ENCODE peak calls at places on chromosomes 4 and X, in five cellular contexts. U, J, Y, M and E are unnamed samples.

GRCh38 chr4:177263818-177264217 is 45.9 kb upstream of the NEIL3 start:
- DNase-seq in U (no peak), J (no peak), Y (no peak), M (no peak), E (no peak)

GRCh38 chrX:276588-277171 is 4.5 kb upstream of the PLCXD1 start:
- DNase-seq in U (no peak), J (peak; percentile 6), Y (no peak), M (peak; percentile 84), E (no peak)

GRCh38 chr4:88158360-88159136 is at the start of gene ABCG2:
- DNase-seq in U (no peak), J (peak; percentile 3), Y (peak; percentile 21), M (no peak), E (peak; percentile 4)

GRCh38 chr4:140069068-140069467 is 84.9 kb downstream of the MAML3 start:
- DNase-seq in U (no peak), J (no peak), Y (no peak), M (no peak), E (no peak)

GRCh38 chr4:165328101-165328425 is 594 bp downstream of the MSMO1 start:
- DNase-seq in U (no peak), J (no peak), Y (no peak), M (no peak), E (no peak)

GRCh38 chr4:69484011-69484410 is 11.7 kb downstream of the UGT2B4 start:
- DNase-seq in U (no peak), J (no peak), Y (no peak), M (no peak), E (no peak)

GRCh38 chr4:55312491-55313101 is 33.4 kb upstream of the SRD5A3 start:
- DNase-seq in U (peak; percentile 64), J (peak; percentile 27), Y (peak; percentile 8), M (no peak), E (no peak)

GRCh38 chr4:168654206-168655174 is 157.6 kb downstream of the PALLD start:
- DNase-seq in U (no peak), J (no peak), Y (no peak), M (no peak), E (no peak)

GRCh38 chrX:150880808-150881165 is 17.7 kb downstream of the CD99L2 start:
- DNase-seq in U (no peak), J (no peak), Y (no peak), M (no peak), E (no peak)

GRCh38 chrX:46485897-46486296 is 59.3 kb downstream of the ZNF674 start:
- DNase-seq in U (no peak), J (no peak), Y (no peak), M (no peak), E (no peak)

GRCh38 chrX:24137192-24137591 is 12.3 kb upstream of the ZFX start:
- DNase-seq in U (no peak), J (no peak), Y (no peak), M (no peak), E (no peak)

GRCh38 chrX:13891367-13892146 is 74.7 kb upstream of the GPM6B start:
- DNase-seq in U (no peak), J (no peak), Y (no peak), M (no peak), E (no peak)

GRCh38 chr4:149896428-149896827 is 80.8 kb upstream of the IQCM start:
- DNase-seq in U (no peak), J (peak; percentile 29), Y (no peak), M (no peak), E (no peak)

GRCh38 chr4:39998659-39999345 is 21.1 kb upstream of the PDS5A start:
- DNase-seq in U (no peak), J (no peak), Y (no peak), M (no peak), E (no peak)

GRCh38 chrX:115898382-115899001 is 272.1 kb upstream of the AGTR2 start:
- DNase-seq in U (peak; percentile 68), J (peak; percentile 8), Y (peak; percentile 64), M (peak; percentile 53), E (no peak)

GRCh38 chrX:142891046-142891445 is 134.7 kb upstream of the SPANXN4 start:
- DNase-seq in U (no peak), J (no peak), Y (no peak), M (no peak), E (no peak)

GRCh38 chr4:156976147-156976546 is 4.5 kb upstream of the PDGFC start:
- DNase-seq in U (no peak), J (peak; percentile 80), Y (no peak), M (no peak), E (no peak)

GRCh38 chr4:85406185-85406584 is 68.8 kb upstream of the ARHGAP24 start:
- DNase-seq in U (no peak), J (no peak), Y (no peak), M (no peak), E (no peak)

GRCh38 chrX:72029473-72030411 is 102.0 kb downstream of the RTL5 start:
- DNase-seq in U (no peak), J (peak; percentile 5), Y (no peak), M (no peak), E (no peak)

GRCh38 chrX:51215266-51215665 is 117.4 kb upstream of the NUDT10 start:
- DNase-seq in U (peak; percentile 4), J (peak; percentile 0), Y (no peak), M (no peak), E (no peak)

GRCh38 chr4:149885896-149886295 is 70.3 kb upstream of the IQCM start:
- DNase-seq in U (no peak), J (no peak), Y (no peak), M (no peak), E (no peak)

GRCh38 chr4:87832669-87833068 is at the start of gene MEPE:
- DNase-seq in U (no peak), J (no peak), Y (no peak), M (no peak), E (no peak)

GRCh38 chr4:168039593-168039992 is 52.7 kb upstream of the ANXA10 start:
- DNase-seq in U (no peak), J (no peak), Y (no peak), M (no peak), E (no peak)

GRCh38 chr4:113169368-113169767 is 119.9 kb downstream of the ANK2 start:
- DNase-seq in U (no peak), J (no peak), Y (no peak), M (no peak), E (no peak)

GRCh38 chr4:93841803-93842202 is 13.2 kb downstream of the ATOH1 start:
- DNase-seq in U (no peak), J (no peak), Y (no peak), M (no peak), E (no peak)

GRCh38 chr4:147813107-147813773 is 81.4 kb downstream of the ARHGAP10 start:
- DNase-seq in U (no peak), J (no peak), Y (no peak), M (no peak), E (no peak)